ENCODE peak calls at places on chromosomes 12 and 14, in seven cellular contexts. One of them, this sample, is unnamed.

GRCh38 chr12:19115285-19115684 is 14.2 kb upstream of the PLEKHA5 start:
- DNase-seq in fibroblast of pulmonary artery: no peak
- DNase-seq in IMR-90: no peak
- DNase-seq in foreskin fibroblast: no peak
- DNase-seq in Calu3: no peak
- DNase-seq in hepatocyte: no peak
- DNase-seq in cardiac fibroblast: no peak
- DNase-seq in this sample: no peak

GRCh38 chr12:129659927-129660326 is 243.9 kb downstream of the TMEM132D start:
- DNase-seq in fibroblast of pulmonary artery: peak; percentile 49
- DNase-seq in IMR-90: no peak
- DNase-seq in foreskin fibroblast: no peak
- DNase-seq in Calu3: no peak
- DNase-seq in hepatocyte: no peak
- DNase-seq in cardiac fibroblast: no peak
- DNase-seq in this sample: no peak

GRCh38 chr14:105084741-105085571 is 19.7 kb upstream of the GPR132 start:
- DNase-seq in fibroblast of pulmonary artery: no peak
- DNase-seq in IMR-90: no peak
- DNase-seq in foreskin fibroblast: no peak
- DNase-seq in Calu3: no peak
- DNase-seq in hepatocyte: no peak
- DNase-seq in cardiac fibroblast: no peak
- DNase-seq in this sample: no peak

GRCh38 chr12:52316701-52317100 is 4.5 kb downstream of the KRT83 start:
- DNase-seq in fibroblast of pulmonary artery: no peak
- DNase-seq in IMR-90: no peak
- DNase-seq in foreskin fibroblast: no peak
- DNase-seq in Calu3: no peak
- DNase-seq in hepatocyte: no peak
- DNase-seq in cardiac fibroblast: no peak
- DNase-seq in this sample: no peak

GRCh38 chr14:58587271-58587670 is 50.5 kb upstream of the DACT1 start:
- DNase-seq in fibroblast of pulmonary artery: peak; percentile 74
- DNase-seq in IMR-90: peak; percentile 87
- DNase-seq in foreskin fibroblast: peak; percentile 42
- DNase-seq in Calu3: no peak
- DNase-seq in hepatocyte: no peak
- DNase-seq in cardiac fibroblast: peak; percentile 64
- DNase-seq in this sample: no peak

GRCh38 chr12:79411791-79412190 is 279.0 kb downstream of the PAWR start:
- DNase-seq in fibroblast of pulmonary artery: no peak
- DNase-seq in IMR-90: no peak
- DNase-seq in foreskin fibroblast: no peak
- DNase-seq in Calu3: no peak
- DNase-seq in hepatocyte: no peak
- DNase-seq in cardiac fibroblast: no peak
- DNase-seq in this sample: no peak

GRCh38 chr12:110282956-110283817 is 2.1 kb downstream of the ATP2A2 start:
- DNase-seq in fibroblast of pulmonary artery: no peak
- DNase-seq in IMR-90: no peak
- DNase-seq in foreskin fibroblast: peak; percentile 22
- DNase-seq in Calu3: no peak
- DNase-seq in hepatocyte: no peak
- DNase-seq in cardiac fibroblast: no peak
- DNase-seq in this sample: peak; percentile 50

GRCh38 chr12:98388126-98388525 is 127.3 kb upstream of the TMPO start:
- DNase-seq in fibroblast of pulmonary artery: no peak
- DNase-seq in IMR-90: no peak
- DNase-seq in foreskin fibroblast: no peak
- DNase-seq in Calu3: no peak
- DNase-seq in hepatocyte: no peak
- DNase-seq in cardiac fibroblast: no peak
- DNase-seq in this sample: no peak

GRCh38 chr14:70268760-70269159 is 80.0 kb upstream of the SLC8A3 start:
- DNase-seq in fibroblast of pulmonary artery: no peak
- DNase-seq in IMR-90: no peak
- DNase-seq in foreskin fibroblast: no peak
- DNase-seq in Calu3: no peak
- DNase-seq in hepatocyte: no peak
- DNase-seq in cardiac fibroblast: no peak
- DNase-seq in this sample: no peak

GRCh38 chr12:111076611-111077451 is 156.5 kb upstream of the MYL2 start:
- DNase-seq in fibroblast of pulmonary artery: no peak
- DNase-seq in IMR-90: no peak
- DNase-seq in foreskin fibroblast: no peak
- DNase-seq in Calu3: no peak
- DNase-seq in hepatocyte: no peak
- DNase-seq in cardiac fibroblast: no peak
- DNase-seq in this sample: no peak

GRCh38 chr12:7970475-7971252 is 34.7 kb upstream of the SLC2A3 start:
- DNase-seq in fibroblast of pulmonary artery: peak; percentile 96
- DNase-seq in IMR-90: peak; percentile 94
- DNase-seq in foreskin fibroblast: peak; percentile 99
- DNase-seq in Calu3: peak; percentile 73
- DNase-seq in hepatocyte: peak; percentile 96
- DNase-seq in cardiac fibroblast: peak; percentile 96
- DNase-seq in this sample: peak; percentile 89
- TF ChIP-seq CTCF in fibroblast of pulmonary artery: peak; percentile 8
- TF ChIP-seq CTCF in IMR-90: no peak
- TF ChIP-seq CTCF in foreskin fibroblast: peak; percentile 5
- TF ChIP-seq CTCF in Calu3: no peak
- TF ChIP-seq CTCF in hepatocyte: no peak
- TF ChIP-seq CTCF in cardiac fibroblast: no peak
- TF ChIP-seq CTCF in this sample: peak; percentile 18

DNA sequence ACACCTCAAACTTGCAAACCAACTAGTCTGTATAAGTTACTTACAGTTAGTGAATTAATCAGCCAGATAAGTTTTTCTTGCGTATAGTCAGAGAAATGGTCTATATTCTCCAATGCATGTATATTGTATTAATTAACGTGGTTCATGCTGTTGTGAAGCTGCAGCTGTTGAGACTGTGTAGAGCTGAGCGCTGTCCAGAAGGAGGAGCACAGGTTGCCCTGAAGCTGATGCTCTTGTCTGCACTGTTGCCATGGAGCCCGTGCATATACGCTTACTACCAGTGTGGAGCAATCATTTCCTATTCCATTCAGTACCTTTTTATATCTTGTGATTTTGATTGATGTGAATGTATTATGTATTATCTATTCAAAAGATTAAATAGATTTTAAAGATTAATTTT is 74.3 kb upstream of the ARID2 start:
- DNase-seq in fibroblast of pulmonary artery: peak; percentile 36
- DNase-seq in IMR-90: peak; percentile 47
- DNase-seq in foreskin fibroblast: no peak
- DNase-seq in Calu3: no peak
- DNase-seq in hepatocyte: peak; percentile 32
- DNase-seq in cardiac fibroblast: peak; percentile 30
- DNase-seq in this sample: no peak
- TF ChIP-seq CTCF in fibroblast of pulmonary artery: no peak
- TF ChIP-seq CTCF in IMR-90: no peak
- TF ChIP-seq CTCF in foreskin fibroblast: no peak
- TF ChIP-seq CTCF in Calu3: no peak
- TF ChIP-seq CTCF in hepatocyte: no peak
- TF ChIP-seq CTCF in cardiac fibroblast: no peak
- TF ChIP-seq CTCF in this sample: no peak

DNA sequence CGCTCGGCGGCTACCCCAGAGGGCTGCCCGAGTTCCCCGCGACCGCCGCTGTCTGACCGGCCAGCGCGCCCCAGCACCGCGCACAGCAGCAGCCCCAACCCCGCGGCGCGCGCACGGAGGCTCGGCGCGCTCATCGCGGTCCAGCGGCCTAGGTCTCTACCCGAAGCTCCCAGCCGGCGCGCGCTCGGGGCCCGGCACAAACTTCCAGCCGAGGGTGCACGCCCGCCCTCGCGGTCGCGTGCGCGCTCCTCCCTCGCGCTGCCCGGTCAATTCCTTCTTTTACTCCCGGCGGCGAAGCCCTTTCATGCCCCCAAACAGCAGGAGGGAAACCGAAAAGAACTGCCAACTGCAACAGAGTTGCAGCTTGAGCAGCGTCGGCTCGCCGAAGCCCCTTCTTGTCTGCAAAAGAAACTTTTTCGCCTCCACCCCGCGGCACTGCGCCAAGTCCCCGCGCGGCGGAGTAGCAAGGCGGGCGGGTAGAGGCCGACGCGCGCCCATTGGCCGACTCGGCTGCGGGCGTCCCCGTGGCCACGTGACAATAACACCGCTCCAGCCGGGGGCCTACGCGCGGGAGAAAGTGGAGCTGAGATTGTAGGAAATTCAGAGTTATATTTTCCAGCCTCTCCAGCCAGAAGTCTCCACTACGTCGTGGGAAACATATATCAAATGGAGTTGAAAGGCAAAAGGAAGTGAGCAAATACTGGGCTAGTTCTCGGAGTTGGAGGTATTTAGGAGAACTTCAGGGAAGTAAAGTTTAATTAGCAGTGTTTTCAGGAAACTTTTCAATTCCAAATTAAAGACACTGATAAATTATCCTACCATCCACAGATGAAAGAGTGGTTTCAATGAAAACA is at the start of gene LRIG3:
- DNase-seq in fibroblast of pulmonary artery: peak; percentile 92
- DNase-seq in IMR-90: peak; percentile 89
- DNase-seq in foreskin fibroblast: peak; percentile 96
- DNase-seq in Calu3: peak; percentile 96
- DNase-seq in hepatocyte: peak; percentile 96
- DNase-seq in cardiac fibroblast: peak; percentile 89
- DNase-seq in this sample: peak; percentile 93
- TF ChIP-seq CTCF in fibroblast of pulmonary artery: no peak
- TF ChIP-seq CTCF in IMR-90: peak; percentile 1
- TF ChIP-seq CTCF in foreskin fibroblast: no peak
- TF ChIP-seq CTCF in Calu3: no peak
- TF ChIP-seq CTCF in hepatocyte: peak; percentile 26
- TF ChIP-seq CTCF in cardiac fibroblast: no peak
- TF ChIP-seq CTCF in this sample: peak; percentile 24

GRCh38 chr12:11497438-11497837 is 102.1 kb upstream of the PRB2 start:
- DNase-seq in fibroblast of pulmonary artery: no peak
- DNase-seq in IMR-90: no peak
- DNase-seq in foreskin fibroblast: no peak
- DNase-seq in Calu3: no peak
- DNase-seq in hepatocyte: no peak
- DNase-seq in cardiac fibroblast: no peak
- DNase-seq in this sample: no peak

GRCh38 chr12:11500861-11501230 is 105.5 kb upstream of the PRB2 start:
- DNase-seq in fibroblast of pulmonary artery: no peak
- DNase-seq in IMR-90: no peak
- DNase-seq in foreskin fibroblast: no peak
- DNase-seq in Calu3: no peak
- DNase-seq in hepatocyte: no peak
- DNase-seq in cardiac fibroblast: no peak
- DNase-seq in this sample: no peak

GRCh38 chr12:11497995-11498394 is 102.6 kb upstream of the PRB2 start:
- DNase-seq in fibroblast of pulmonary artery: no peak
- DNase-seq in IMR-90: no peak
- DNase-seq in foreskin fibroblast: no peak
- DNase-seq in Calu3: no peak
- DNase-seq in hepatocyte: no peak
- DNase-seq in cardiac fibroblast: no peak
- DNase-seq in this sample: no peak

GRCh38 chr12:11500222-11500860 is 105.0 kb upstream of the PRB2 start:
- DNase-seq in fibroblast of pulmonary artery: peak; percentile 73
- DNase-seq in IMR-90: peak; percentile 50
- DNase-seq in foreskin fibroblast: peak; percentile 65
- DNase-seq in Calu3: peak; percentile 86
- DNase-seq in hepatocyte: peak; percentile 95
- DNase-seq in cardiac fibroblast: peak; percentile 65
- DNase-seq in this sample: peak; percentile 60

GRCh38 chr12:11499802-11500201 is 104.4 kb upstream of the PRB2 start:
- DNase-seq in fibroblast of pulmonary artery: no peak
- DNase-seq in IMR-90: no peak
- DNase-seq in foreskin fibroblast: no peak
- DNase-seq in Calu3: no peak
- DNase-seq in hepatocyte: no peak
- DNase-seq in cardiac fibroblast: no peak
- DNase-seq in this sample: no peak
- TF ChIP-seq CTCF in fibroblast of pulmonary artery: no peak
- TF ChIP-seq CTCF in IMR-90: no peak
- TF ChIP-seq CTCF in foreskin fibroblast: no peak
- TF ChIP-seq CTCF in Calu3: no peak
- TF ChIP-seq CTCF in hepatocyte: no peak
- TF ChIP-seq CTCF in cardiac fibroblast: no peak
- TF ChIP-seq CTCF in this sample: no peak

DNA sequence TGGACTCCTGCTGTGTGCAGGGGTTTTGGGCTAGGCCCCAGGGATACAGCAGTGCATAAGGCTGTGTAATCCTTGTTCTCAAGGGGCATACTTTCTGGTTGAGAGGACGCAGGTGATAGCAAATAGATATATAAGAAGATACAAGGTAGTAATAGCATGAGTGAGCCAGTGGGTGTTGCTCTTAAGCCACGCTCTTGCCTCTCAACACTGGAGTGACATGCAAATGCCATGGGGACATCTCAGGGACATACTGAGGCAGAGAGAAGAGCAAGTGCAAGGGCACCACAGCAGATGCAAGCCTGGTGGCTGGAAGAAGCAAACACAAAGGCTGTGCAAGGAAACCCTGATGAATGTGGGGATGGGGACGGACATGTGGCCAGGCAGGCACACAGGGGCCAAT is 223.3 kb downstream of the CHST11 start:
- DNase-seq in fibroblast of pulmonary artery: no peak
- DNase-seq in IMR-90: peak; percentile 22
- DNase-seq in foreskin fibroblast: peak; percentile 51
- DNase-seq in Calu3: no peak
- DNase-seq in hepatocyte: no peak
- DNase-seq in cardiac fibroblast: peak; percentile 37
- DNase-seq in this sample: no peak
- TF ChIP-seq CTCF in fibroblast of pulmonary artery: peak; percentile 23
- TF ChIP-seq CTCF in IMR-90: peak; percentile 39
- TF ChIP-seq CTCF in foreskin fibroblast: no peak
- TF ChIP-seq CTCF in Calu3: no peak
- TF ChIP-seq CTCF in hepatocyte: peak; percentile 29
- TF ChIP-seq CTCF in cardiac fibroblast: peak; percentile 41
- TF ChIP-seq CTCF in this sample: no peak

DNA sequence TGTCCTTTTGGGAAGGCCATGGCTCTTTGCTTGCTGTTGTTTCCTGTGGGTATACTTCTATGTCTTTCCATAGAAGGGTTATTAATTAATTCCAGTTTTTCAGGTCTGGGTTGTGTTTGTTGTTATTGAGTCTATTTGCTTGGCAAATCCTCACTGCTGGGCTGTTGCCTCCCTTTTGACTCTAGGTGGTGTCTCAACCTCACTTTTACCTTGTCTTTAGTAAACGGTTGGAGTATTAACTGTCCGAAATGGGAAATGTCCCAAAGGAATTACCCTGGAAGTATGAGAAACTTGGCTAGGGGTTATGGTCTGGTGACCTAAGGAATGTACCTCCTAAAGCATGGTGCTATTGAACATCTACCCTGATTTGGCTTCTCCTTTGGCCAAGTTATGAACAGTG is 16.7 kb downstream of the PRH1 start:
- DNase-seq in fibroblast of pulmonary artery: peak; percentile 7
- DNase-seq in IMR-90: no peak
- DNase-seq in foreskin fibroblast: no peak
- DNase-seq in Calu3: no peak
- DNase-seq in hepatocyte: no peak
- DNase-seq in cardiac fibroblast: peak; percentile 21
- DNase-seq in this sample: no peak
- TF ChIP-seq CTCF in fibroblast of pulmonary artery: no peak
- TF ChIP-seq CTCF in IMR-90: no peak
- TF ChIP-seq CTCF in foreskin fibroblast: no peak
- TF ChIP-seq CTCF in Calu3: no peak
- TF ChIP-seq CTCF in hepatocyte: peak; percentile 37
- TF ChIP-seq CTCF in cardiac fibroblast: no peak
- TF ChIP-seq CTCF in this sample: peak; percentile 14

GRCh38 chr14:92510972-92511371 is 2.6 kb upstream of the RIN3 start:
- DNase-seq in fibroblast of pulmonary artery: no peak
- DNase-seq in IMR-90: no peak
- DNase-seq in foreskin fibroblast: no peak
- DNase-seq in Calu3: no peak
- DNase-seq in hepatocyte: no peak
- DNase-seq in cardiac fibroblast: no peak
- DNase-seq in this sample: no peak
- TF ChIP-seq CTCF in fibroblast of pulmonary artery: no peak
- TF ChIP-seq CTCF in IMR-90: no peak
- TF ChIP-seq CTCF in foreskin fibroblast: no peak
- TF ChIP-seq CTCF in Calu3: no peak
- TF ChIP-seq CTCF in hepatocyte: peak; percentile 12
- TF ChIP-seq CTCF in cardiac fibroblast: no peak
- TF ChIP-seq CTCF in this sample: no peak

This sample was measured in right atrium auricular region.